ENCODE peak calls at places on chromosomes 7 and 10, in four cellular contexts. U is uterus, L is HTR-8/SVneo, N is mucosa of gallbladder. F is an unnamed sample.

GRCh38 chr10:11345224-11346054 is 266.0 kb downstream of the USP6NL start:
- DNase-seq in U (no peak), L (no peak), N (no peak), F (peak; percentile 3)

GRCh38 chr7:11709240-11709639 is 122.8 kb downstream of the THSD7A start:
- DNase-seq in U (no peak), L (no peak), N (no peak), F (no peak)

GRCh38 chr10:74039561-74040145 is 41.7 kb downstream of the VCL start:
- DNase-seq in U (peak; percentile 63), L (no peak), N (no peak), F (peak; percentile 88)

GRCh38 chr7:129393255-129393654 is 41.0 kb upstream of the STRIP2 start:
- DNase-seq in U (no peak), L (no peak), N (no peak), F (no peak)

GRCh38 chr7:122676466-122676865 is 22.5 kb downstream of the RNF133 start:
- DNase-seq in U (no peak), L (no peak), N (no peak), F (no peak)

GRCh38 chr10:52032681-52033629 is 281.1 kb upstream of the DKK1 start:
- DNase-seq in U (no peak), L (no peak), N (no peak), F (no peak)

GRCh38 chr7:131219277-131220041 is 108.2 kb upstream of the MKLN1 start:
- DNase-seq in U (peak; percentile 67), L (no peak), N (peak; percentile 46), F (no peak)

GRCh38 chr10:43323245-43323644 is 48.2 kb upstream of the FXYD4 start:
- DNase-seq in U (no peak), L (no peak), N (no peak), F (no peak)